ENCODE peak calls at places on chromosomes 1 and 21, in four cellular contexts. P is lung, C is prostate gland, Z is IMR-90. D is an unnamed sample. For H3K27me3, the result is how much of the 10 kb centered on the place peaks cover.

GRCh38 chr21:38471766-38472165 is 26.5 kb downstream of the ERG start:
- DNase-seq in P (no peak), C (no peak), Z (no peak), D (no peak)

GRCh38 chr1:209652873-209653401 is 712 bp upstream of the LAMB3 start:
- DNase-seq in P (peak), C (peak), Z (peak), D (peak)

GRCh38 chr1:28199328-28200233 is 23.1 kb upstream of the PTAFR start:
- DNase-seq in P (no peak), C (no peak), Z (no peak), D (no peak)

GRCh38 chr1:156675715-156676311 is 1.4 kb downstream of the NES start:
- DNase-seq in P (no peak), C (no peak), Z (peak), D (no peak)

GRCh38 chr1:30325085-30325935 is 398.1 kb downstream of the MATN1 start:
- DNase-seq in P (no peak), C (no peak), Z (no peak), D (no peak)

GRCh38 chr1:66505671-66506392 is 28.1 kb upstream of the SGIP1 start:
- DNase-seq in P (no peak), C (no peak), Z (peak), D (no peak)

GRCh38 chr1:14190508-14190907 is 408.0 kb upstream of the KAZN start:
- DNase-seq in P (no peak), C (peak), Z (no peak), D (no peak)

GRCh38 chr1:234961468-234962339 is 166.9 kb downstream of the TOMM20 start:
- DNase-seq in P (no peak), C (peak), Z (peak), D (no peak)

GRCh38 chr1:25245809-25246599 is 1.2 kb downstream of the RSRP1 start:
- DNase-seq in P (no peak), C (no peak), Z (peak), D (no peak)

GRCh38 chr1:222792744-222793143 is 22.1 kb upstream of the DISP1 start:
- DNase-seq in P (no peak), C (no peak), Z (peak), D (no peak)

GRCh38 chr1:200409203-200409760 is 554 bp downstream of the ZNF281 start:
- DNase-seq in P (no peak), C (peak), Z (peak), D (peak)

GRCh38 chr21:17472592-17473271 is 40.1 kb upstream of the CXADR start:
- DNase-seq in P (no peak), C (no peak), Z (no peak), D (no peak)

GRCh38 chr1:19445417-19446342 is 39.7 kb downstream of the CAPZB start:
- DNase-seq in P (no peak), C (peak), Z (no peak), D (peak)

GRCh38 chr1:201175820-201176500 is 14.7 kb upstream of the IGFN1 start:
- DNase-seq in P (no peak), C (no peak), Z (no peak), D (no peak)

GRCh38 chr1:111747282-111747734 is 8.1 kb upstream of the INKA2 start:
- DNase-seq in P (peak), C (peak), Z (peak), D (no peak)

GRCh38 chr1:235342471-235342870 is 14.1 kb downstream of the GGPS1 start:
- DNase-seq in P (no peak), C (no peak), Z (no peak), D (no peak)

GRCh38 chr1:3277121-3277520 is 177.3 kb upstream of the ARHGEF16 start:
- DNase-seq in P (no peak), C (no peak), Z (no peak), D (peak)
- H3K27me3 ChIP-seq in P (under half), C (under half), Z (under half), D (under half)

DNA sequence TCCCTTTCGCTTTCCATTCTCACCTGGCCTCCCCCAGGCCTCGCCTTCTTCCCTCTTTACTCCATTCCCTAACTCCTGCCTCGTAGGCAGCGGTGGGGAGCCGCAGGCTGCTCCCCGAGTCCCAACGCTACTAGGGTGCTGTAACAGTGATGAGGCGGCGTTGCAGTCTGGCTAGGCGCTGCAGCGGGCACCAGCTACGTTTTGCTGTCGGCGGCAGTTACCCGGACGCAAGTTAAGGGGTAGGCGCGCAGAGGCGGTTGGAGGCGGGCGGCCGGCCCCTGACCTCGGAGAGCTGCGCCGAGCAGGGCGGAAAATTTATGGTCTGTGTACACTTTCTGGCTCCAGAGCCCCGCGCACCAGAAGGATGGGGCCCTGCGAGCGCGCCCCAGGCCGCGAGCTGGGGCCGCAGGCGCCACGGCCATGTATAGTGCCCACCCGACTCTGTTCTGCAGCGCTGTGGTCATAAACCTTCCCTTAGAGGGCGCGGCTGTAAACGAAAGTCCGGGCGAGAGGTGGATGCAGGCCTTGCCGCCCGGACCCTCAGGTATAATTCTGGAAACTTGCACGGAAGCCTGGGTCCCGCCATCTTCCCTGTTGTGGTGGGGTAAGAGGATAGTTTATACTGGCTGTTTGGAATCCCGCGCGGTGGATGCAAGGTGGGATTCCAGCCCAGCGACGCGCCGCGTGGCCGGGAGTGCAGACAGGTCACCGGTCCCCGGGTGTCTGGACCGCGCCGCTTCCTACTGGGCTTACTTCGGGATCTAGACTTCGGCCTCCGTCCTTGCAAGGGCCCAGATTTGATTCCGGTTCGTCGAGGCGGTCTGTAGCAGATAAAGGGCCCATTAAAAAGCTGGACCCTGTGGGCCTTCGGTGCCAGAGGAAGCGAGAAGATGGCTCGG is 15.0 kb downstream of the HLX start:
- DNase-seq in P (no peak), C (no peak), Z (no peak), D (no peak)
- H3K27me3 ChIP-seq in P (under half), C (under half), Z (under half), D (half or more)

GRCh38 chr1:233326319-233326994 is 1.1 kb upstream of the MAP3K21 start:
- DNase-seq in P (no peak), C (no peak), Z (no peak), D (no peak)
- H3K27me3 ChIP-seq in P (under half), C (under half), Z (under half), D (under half)

DNA sequence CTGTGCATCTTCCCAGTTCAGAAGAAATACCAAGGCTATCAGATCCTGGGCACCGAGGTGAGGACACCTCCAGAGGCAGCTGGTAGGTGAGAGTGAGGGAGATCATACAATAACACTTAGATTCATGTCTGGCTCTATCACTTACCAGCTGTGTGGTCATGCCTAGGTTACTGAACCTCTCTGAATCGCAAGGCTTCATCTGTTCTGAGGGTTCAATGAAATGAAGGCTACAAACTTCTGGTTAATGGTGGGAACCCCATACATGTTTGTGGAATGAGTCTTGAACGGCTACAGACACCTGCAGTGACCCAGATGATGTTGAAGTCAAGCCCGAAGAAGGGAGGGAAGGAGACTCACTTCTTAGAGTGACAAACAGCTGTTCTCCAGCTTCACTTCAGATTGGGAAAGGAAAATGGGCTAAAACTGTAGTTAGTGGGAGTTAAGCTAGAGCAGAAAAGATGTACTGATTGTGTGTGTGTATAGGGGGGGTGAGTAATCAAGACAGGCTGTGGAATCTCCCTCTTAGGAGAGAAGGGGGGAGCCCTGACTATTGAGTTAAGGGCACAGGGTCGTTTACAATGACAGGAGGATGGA is 714 bp upstream of the RSPO1 start:
- DNase-seq in P (no peak), C (no peak), Z (no peak), D (no peak)
- H3K27me3 ChIP-seq in P (under half), C (under half), Z (half or more), D (half or more)

DNA sequence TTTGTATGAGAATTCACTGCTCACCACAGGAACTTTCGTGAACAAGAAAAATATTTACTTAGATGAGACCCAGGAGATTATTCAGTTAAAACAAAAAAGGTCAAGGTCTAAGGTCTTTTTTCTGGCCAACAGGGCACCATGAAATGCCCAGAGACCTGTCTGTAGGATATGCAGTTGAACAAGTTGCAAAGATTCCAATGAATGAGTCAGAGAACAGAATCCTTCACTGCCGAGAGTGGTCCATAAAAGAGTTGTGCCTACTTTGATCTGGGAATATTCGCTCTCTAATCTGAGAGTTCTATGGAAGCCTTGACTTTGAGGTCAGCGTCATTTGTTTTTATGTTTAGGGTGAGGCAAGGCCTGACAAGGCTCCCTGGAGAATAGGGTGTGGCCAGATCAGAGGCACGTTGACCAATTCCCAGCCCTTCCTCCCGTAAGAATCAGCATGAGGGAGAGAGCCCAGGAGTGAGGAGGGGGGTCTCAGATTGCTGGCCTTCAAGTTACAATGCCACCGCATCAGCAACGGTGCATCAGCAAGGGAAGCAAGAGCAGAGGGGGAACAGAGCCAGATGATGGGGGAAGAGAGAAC is 206.5 kb upstream of the RAB4A start:
- DNase-seq in P (no peak), C (no peak), Z (no peak), D (no peak)
- H3K27me3 ChIP-seq in P (under half), C (under half), Z (under half), D (under half)

DNA sequence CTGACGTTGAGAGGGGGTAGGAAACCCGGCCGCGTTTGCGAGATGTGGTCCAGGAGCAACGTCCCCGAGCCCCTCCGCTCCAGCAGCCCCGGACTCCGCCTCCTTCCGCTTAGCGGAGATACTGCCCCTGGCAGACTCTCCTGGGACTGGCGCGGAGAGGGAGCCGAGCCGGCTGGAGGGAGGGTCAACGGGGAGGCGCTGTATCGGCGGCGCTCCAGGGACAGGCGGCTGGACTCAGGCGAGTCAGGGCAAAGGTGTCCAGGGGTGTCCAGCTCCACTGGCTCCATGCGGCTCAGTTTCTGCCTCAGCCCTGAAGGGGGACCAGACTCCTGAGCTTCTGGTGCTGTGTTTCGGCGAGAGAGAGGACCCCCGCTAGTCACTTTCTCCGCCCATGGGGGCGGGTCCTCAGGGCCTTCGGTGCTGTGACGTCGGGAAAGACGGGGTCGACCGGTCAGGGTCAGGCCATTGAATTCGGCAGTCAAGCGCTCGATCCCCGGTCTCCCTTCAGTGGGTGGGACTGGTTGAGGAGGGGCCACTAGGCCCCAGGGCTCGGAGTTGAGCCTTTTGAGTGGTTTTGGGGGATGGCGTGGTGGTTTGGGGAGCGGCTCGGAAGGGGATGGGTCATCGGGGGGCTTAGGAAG is 2.8 kb upstream of the LIX1L start:
- DNase-seq in P (peak), C (peak), Z (peak), D (peak)
- H3K27me3 ChIP-seq in P (under half), C (under half), Z (under half), D (under half)

GRCh38 chr1:3336641-3337621 is 117.5 kb upstream of the ARHGEF16 start:
- DNase-seq in P (peak), C (no peak), Z (no peak), D (no peak)
- H3K27me3 ChIP-seq in P (under half), C (under half), Z (under half), D (under half)

D was measured in heart right ventricle.